ENCODE peak calls at places on chromosome X, in six cellular contexts. W is K562, I is HepG2, D is GM12878, U is GM12891, R is H1. L is an unnamed sample.

GRCh38 chrX:24498975-24499374 is 33.9 kb downstream of the PDK3 start:
- DNase-seq in I (no peak), W (no peak), U (no peak), R (no peak), D (no peak), L (no peak)

GRCh38 chrX:133493366-133493765 is 78.1 kb upstream of the GPC4 start:
- DNase-seq in R (no peak), D (no peak), W (no peak), U (no peak), I (no peak), L (no peak)

GRCh38 chrX:72349190-72349589 is 43.5 kb upstream of the CITED1 start:
- DNase-seq in U (peak), W (no peak), I (no peak), R (no peak), D (peak), L (peak)

GRCh38 chrX:57453901-57454300 is 137.9 kb upstream of the ZXDB start:
- DNase-seq in U (peak), W (peak), D (peak), I (peak), R (peak), L (no peak)

GRCh38 chrX:106897259-106897658 is 5.9 kb downstream of the RIPPLY1 start:
- DNase-seq in W (no peak), I (no peak), U (no peak), D (no peak), R (no peak), L (no peak)

GRCh38 chrX:47484885-47485284 is 1.9 kb upstream of the ZNF41 start:
- DNase-seq in D (no peak), I (no peak), W (no peak), R (no peak), U (no peak), L (no peak)

GRCh38 chrX:856901-857300 is 226.3 kb downstream of the SHOX start:
- DNase-seq in D (no peak), I (no peak), U (no peak), R (no peak), W (no peak), L (no peak)

GRCh38 chrX:116749943-116750342 is 287.2 kb upstream of the CT83 start:
- DNase-seq in W (no peak), R (no peak), U (no peak), D (no peak), I (no peak), L (no peak)

GRCh38 chrX:141405486-141405877 is 163.2 kb upstream of the SPANXC start:
- DNase-seq in D (no peak), W (no peak), R (no peak), I (no peak), U (no peak), L (no peak)

GRCh38 chrX:109347618-109348017 is 134.3 kb downstream of the GUCY2F start:
- DNase-seq in I (no peak), W (no peak), R (no peak), U (no peak), D (no peak), L (no peak)

GRCh38 chrX:154730271-154730883 is 20.5 kb downstream of the GAB3 start:
- DNase-seq in W (peak), R (no peak), I (no peak), D (no peak), U (no peak), L (no peak)

GRCh38 chrX:9327747-9328145 is 137.1 kb upstream of the TBL1X start:
- DNase-seq in U (no peak), I (no peak), R (no peak), D (no peak), W (no peak), L (no peak)

GRCh38 chrX:148659481-148659880 is 159.1 kb downstream of the AFF2 start:
- DNase-seq in R (no peak), I (no peak), W (no peak), U (no peak), D (no peak), L (no peak)

GRCh38 chrX:24355095-24355494 is 5.3 kb upstream of the SUPT20HL1 start:
- DNase-seq in D (no peak), I (no peak), R (no peak), W (no peak), U (no peak), L (no peak)

GRCh38 chrX:71315917-71316316 is 14.4 kb downstream of the ITGB1BP2 start:
- DNase-seq in I (no peak), D (no peak), R (no peak), U (no peak), W (no peak), L (no peak)

GRCh38 chrX:130788786-130789581 is 114.0 kb downstream of the ENOX2 start:
- DNase-seq in D (no peak), U (no peak), I (no peak), W (no peak), R (no peak), L (no peak)

GRCh38 chrX:123450217-123450616 is 266.1 kb downstream of the GRIA3 start:
- DNase-seq in W (peak), I (peak), D (no peak), R (no peak), U (no peak), L (no peak)

GRCh38 chrX:45840411-45840950 is 639.8 kb upstream of the DIPK2B start:
- DNase-seq in R (no peak), D (no peak), I (no peak), W (no peak), U (no peak), L (no peak)

GRCh38 chrX:45758319-45758718 is 557.6 kb upstream of the DIPK2B start:
- DNase-seq in D (peak), R (no peak), I (no peak), U (no peak), W (no peak), L (no peak)

GRCh38 chrX:47958943-47959342 is 44.8 kb downstream of the ZNF182 start:
- DNase-seq in D (no peak), W (no peak), U (no peak), R (no peak), I (peak), L (no peak)

GRCh38 chrX:38986586-38986985 is 185.3 kb downstream of the MID1IP1 start:
- DNase-seq in U (no peak), D (no peak), R (no peak), I (no peak), W (no peak), L (no peak)

GRCh38 chrX:70262952-70263567 is 3.1 kb upstream of the P2RY4 start:
- DNase-seq in W (peak), R (peak), I (peak), D (no peak), U (no peak), L (no peak)

GRCh38 chrX:137747231-137747630 is 181.3 kb downstream of the ZIC3 start:
- DNase-seq in W (no peak), I (no peak), D (no peak), U (no peak), R (peak), L (no peak)

GRCh38 chrX:71103110-71103983 is 3.2 kb downstream of the CXorf65 start:
- DNase-seq in R (peak), I (no peak), W (peak), U (no peak), D (no peak), L (no peak)

GRCh38 chrX:122113376-122113775 is 1066.0 kb downstream of the GLUD2 start:
- DNase-seq in D (no peak), W (no peak), I (no peak), R (no peak), U (no peak), L (no peak)

GRCh38 chrX:136395271-136395670 is 92.5 kb upstream of the BRS3 start:
- DNase-seq in W (no peak), U (no peak), D (no peak), I (no peak), R (no peak), L (no peak)

GRCh38 chrX:153471663-153472280 is 1.4 kb upstream of the HAUS7 start:
- DNase-seq in R (no peak), U (no peak), W (no peak), I (no peak), D (no peak), L (no peak)

GRCh38 chrX:153468008-153468580 is 2.3 kb downstream of the HAUS7 start:
- DNase-seq in W (no peak), I (no peak), R (no peak), U (no peak), D (no peak), L (no peak)

GRCh38 chrX:153469811-153470410 is 465 bp downstream of the HAUS7 start:
- DNase-seq in I (no peak), R (no peak), D (no peak), W (peak), U (no peak), L (no peak)

GRCh38 chrX:153473126-153473525 is 2.8 kb upstream of the HAUS7 start:
- DNase-seq in R (no peak), I (no peak), D (no peak), W (no peak), U (no peak), L (no peak)

DNA sequence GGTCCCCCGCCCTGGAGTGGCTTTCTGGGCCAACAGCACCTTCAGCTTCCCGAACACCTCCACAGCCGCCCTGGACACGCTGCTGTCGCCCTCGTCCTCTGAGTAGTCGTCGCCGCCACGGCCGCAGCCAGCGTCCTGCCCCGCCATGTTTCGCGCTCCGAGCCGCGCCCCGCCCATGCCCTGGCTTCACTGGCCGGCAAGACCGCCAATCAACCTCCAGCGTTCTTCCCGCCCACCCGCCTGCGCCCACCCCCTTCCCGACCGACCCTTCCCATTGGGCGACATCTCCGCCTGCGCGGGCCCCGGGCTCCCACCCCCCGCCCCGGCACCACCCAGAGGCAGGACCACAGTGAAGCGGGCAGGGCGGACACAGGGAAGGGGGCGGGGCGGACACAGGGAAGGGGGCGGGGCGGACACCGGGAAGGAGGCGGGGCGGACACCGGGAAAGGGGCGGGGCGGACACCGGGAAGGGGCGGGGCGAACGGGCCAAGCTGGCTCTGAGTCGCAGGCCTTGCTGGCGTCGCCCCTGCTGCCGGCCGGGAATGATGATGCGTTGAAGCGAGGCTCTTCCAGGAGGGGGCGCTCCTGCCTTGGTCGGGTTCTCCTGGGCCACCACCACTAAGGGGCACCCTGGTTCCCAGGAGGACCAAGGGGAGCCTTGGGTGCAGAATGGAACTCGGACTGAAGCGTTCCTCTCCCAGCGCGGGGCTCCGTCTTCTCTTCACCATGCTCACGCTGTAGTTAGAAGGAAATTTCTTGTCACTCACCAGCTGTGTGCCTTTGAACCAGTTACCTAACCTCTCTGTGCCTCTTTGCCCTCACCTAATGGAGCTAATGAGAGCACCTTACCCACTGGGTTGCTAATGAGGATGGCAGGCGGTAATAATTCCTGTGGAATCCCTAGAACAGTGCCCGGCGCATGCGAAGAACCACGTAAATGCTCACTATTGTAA is at the start of gene HAUS7:
- DNase-seq in W (peak), D (peak), I (peak), U (peak), R (peak), L (peak)
- TF ChIP-seq POLR2A in W (peak), D (peak), I (peak), U (no peak), R (peak), L (no peak)

GRCh38 chrX:21766101-21766500 is 8.2 kb upstream of the SMPX start:
- DNase-seq in W (no peak), I (no peak), D (no peak), U (no peak), R (no peak), L (no peak)
- TF ChIP-seq TAF1 in W (no peak), I (no peak), D (no peak), U (no peak), R (no peak), L (no peak)

GRCh38 chrX:20067709-20068315 is 48.9 kb downstream of the MAP7D2 start:
- DNase-seq in I (no peak), W (no peak), R (no peak), D (no peak), U (no peak), L (no peak)
- TF ChIP-seq POLR2AphosphoS5 in I (no peak), W (no peak), R (no peak), D (no peak), U (no peak), L (no peak)

GRCh38 chrX:54529559-54530357 is at the start of gene GNL3L:
- DNase-seq in I (peak), D (peak), U (peak), R (peak), W (peak), L (peak)
- TF ChIP-seq POLR2A in I (peak), D (peak), U (no peak), R (peak), W (peak), L (peak)

DNA sequence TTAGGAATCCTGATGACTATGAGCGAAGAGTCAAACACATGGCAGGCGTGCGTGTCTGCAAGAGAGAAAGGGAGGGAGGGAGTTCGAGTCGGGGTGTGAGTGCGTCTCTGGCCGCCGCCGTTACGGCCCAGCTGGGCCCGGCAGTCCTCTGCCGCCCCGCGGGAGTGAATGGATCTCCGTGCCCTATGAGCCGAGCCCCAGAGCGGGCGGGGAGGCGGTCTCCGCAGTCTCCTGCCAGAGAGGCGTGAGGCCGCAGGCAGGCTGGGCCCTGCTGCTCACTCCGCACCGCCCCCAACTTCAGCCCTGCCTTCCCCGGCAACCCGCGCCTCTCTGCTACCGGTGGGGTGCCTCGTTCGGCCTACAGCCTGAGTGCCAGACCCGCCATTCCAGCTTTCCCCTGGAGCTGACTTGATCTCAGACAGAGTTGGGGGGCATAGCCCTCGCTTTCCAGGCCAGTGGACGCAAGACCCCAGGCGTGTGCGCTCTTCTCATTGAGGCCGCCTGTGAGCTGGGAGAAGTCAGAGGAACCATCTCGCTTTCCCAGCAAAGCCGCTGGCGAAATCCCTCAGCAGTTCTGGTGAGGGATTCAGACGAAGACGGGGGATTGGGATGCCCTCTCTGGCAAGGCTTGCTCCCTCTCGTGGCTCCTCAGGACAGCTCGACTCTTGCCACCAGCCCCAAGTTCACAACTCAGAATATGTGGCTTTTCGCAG is 1.4 kb downstream of the SLC16A2 start:
- DNase-seq in W (no peak), D (no peak), U (peak), R (no peak), I (peak), L (no peak)
- TF ChIP-seq TAF1 in W (no peak), D (no peak), U (no peak), R (peak), I (no peak), L (no peak)